ENCODE peak calls at places on chromosomes 16 and 17, in six cellular contexts. One of them, this sample, is unnamed.

GRCh38 chr17:31690118-31690517 is 168.9 kb downstream of the COPRS start:
- DNase-seq in fibroblast of the conjunctiva: no peak
- DNase-seq in stomach: no peak
- DNase-seq in pons: no peak
- DNase-seq in fibroblast of pulmonary artery: no peak
- DNase-seq in GM10248: no peak
- DNase-seq in this sample: no peak

GRCh38 chr17:65297916-65298315 is 160.7 kb downstream of the RGS9 start:
- DNase-seq in fibroblast of the conjunctiva: no peak
- DNase-seq in fibroblast of pulmonary artery: no peak
- DNase-seq in pons: no peak
- DNase-seq in stomach: no peak
- DNase-seq in GM10248: no peak
- DNase-seq in this sample: no peak

GRCh38 chr16:86819523-86819887 is 241.2 kb downstream of the FOXL1 start:
- DNase-seq in fibroblast of pulmonary artery: no peak
- DNase-seq in fibroblast of the conjunctiva: no peak
- DNase-seq in pons: no peak
- DNase-seq in stomach: no peak
- DNase-seq in GM10248: no peak
- DNase-seq in this sample: no peak

GRCh38 chr17:76697702-76698465 is 12.9 kb downstream of the MXRA7 start:
- DNase-seq in fibroblast of pulmonary artery: peak
- DNase-seq in stomach: no peak
- DNase-seq in GM10248: no peak
- DNase-seq in fibroblast of the conjunctiva: no peak
- DNase-seq in pons: no peak
- DNase-seq in this sample: peak

GRCh38 chr17:34542700-34543336 is 36.6 kb upstream of the TMEM132E start:
- DNase-seq in fibroblast of the conjunctiva: no peak
- DNase-seq in stomach: peak
- DNase-seq in fibroblast of pulmonary artery: peak
- DNase-seq in pons: peak
- DNase-seq in GM10248: peak
- DNase-seq in this sample: peak

GRCh38 chr17:80264048-80264792 is 3.6 kb downstream of the RNF213 start:
- DNase-seq in GM10248: no peak
- DNase-seq in pons: peak
- DNase-seq in stomach: peak
- DNase-seq in fibroblast of pulmonary artery: no peak
- DNase-seq in fibroblast of the conjunctiva: no peak
- DNase-seq in this sample: no peak

GRCh38 chr17:82984751-82985435 is 94.5 kb upstream of the METRNL start:
- DNase-seq in GM10248: no peak
- DNase-seq in stomach: no peak
- DNase-seq in pons: no peak
- DNase-seq in fibroblast of the conjunctiva: no peak
- DNase-seq in fibroblast of pulmonary artery: no peak
- DNase-seq in this sample: no peak

GRCh38 chr17:19728114-19728495 is 11.7 kb upstream of the SLC47A2 start:
- DNase-seq in pons: peak
- DNase-seq in fibroblast of pulmonary artery: peak
- DNase-seq in stomach: peak
- DNase-seq in fibroblast of the conjunctiva: peak
- DNase-seq in GM10248: no peak
- DNase-seq in this sample: peak

GRCh38 chr17:28384281-28385036 is 13.0 kb downstream of the SARM1 start:
- DNase-seq in stomach: peak
- DNase-seq in fibroblast of the conjunctiva: no peak
- DNase-seq in pons: no peak
- DNase-seq in fibroblast of pulmonary artery: no peak
- DNase-seq in GM10248: peak
- DNase-seq in this sample: no peak

GRCh38 chr16:56190903-56191806 is at the start of gene GNAO1:
- DNase-seq in fibroblast of pulmonary artery: peak
- DNase-seq in stomach: peak
- DNase-seq in GM10248: peak
- DNase-seq in fibroblast of the conjunctiva: peak
- DNase-seq in pons: peak
- DNase-seq in this sample: peak

GRCh38 chr17:82231312-82231561 is 2.4 kb downstream of the SLC16A3 start:
- DNase-seq in fibroblast of the conjunctiva: no peak
- DNase-seq in pons: no peak
- DNase-seq in GM10248: no peak
- DNase-seq in stomach: no peak
- DNase-seq in fibroblast of pulmonary artery: no peak
- DNase-seq in this sample: no peak

GRCh38 chr17:78774956-78775571 is 7.0 kb downstream of the CYTH1 start:
- DNase-seq in fibroblast of the conjunctiva: no peak
- DNase-seq in pons: peak
- DNase-seq in GM10248: no peak
- DNase-seq in fibroblast of pulmonary artery: no peak
- DNase-seq in stomach: no peak
- DNase-seq in this sample: no peak

GRCh38 chr17:35313875-35314409 is 59.5 kb downstream of the SLFN11 start:
- DNase-seq in stomach: no peak
- DNase-seq in fibroblast of the conjunctiva: no peak
- DNase-seq in GM10248: peak
- DNase-seq in fibroblast of pulmonary artery: no peak
- DNase-seq in pons: no peak
- DNase-seq in this sample: no peak

GRCh38 chr16:22726868-22727267 is 87.1 kb upstream of the HS3ST2 start:
- DNase-seq in fibroblast of pulmonary artery: no peak
- DNase-seq in stomach: no peak
- DNase-seq in pons: no peak
- DNase-seq in fibroblast of the conjunctiva: no peak
- DNase-seq in GM10248: no peak
- DNase-seq in this sample: no peak

GRCh38 chr17:3993493-3994220 is 29.4 kb upstream of the ATP2A3 start:
- DNase-seq in stomach: no peak
- DNase-seq in GM10248: peak
- DNase-seq in pons: no peak
- DNase-seq in fibroblast of the conjunctiva: no peak
- DNase-seq in fibroblast of pulmonary artery: no peak
- DNase-seq in this sample: no peak

GRCh38 chr16:17723735-17724134 is 253.0 kb upstream of the XYLT1 start:
- DNase-seq in fibroblast of pulmonary artery: no peak
- DNase-seq in stomach: no peak
- DNase-seq in fibroblast of the conjunctiva: peak
- DNase-seq in GM10248: no peak
- DNase-seq in pons: no peak
- DNase-seq in this sample: no peak

GRCh38 chr17:80082403-80083135 is 18.8 kb upstream of the GAA start:
- DNase-seq in fibroblast of the conjunctiva: peak
- DNase-seq in GM10248: peak
- DNase-seq in pons: peak
- DNase-seq in stomach: peak
- DNase-seq in fibroblast of pulmonary artery: peak
- DNase-seq in this sample: peak

GRCh38 chr16:57616241-57616640 is 12.2 kb upstream of the ADGRG1 start:
- DNase-seq in fibroblast of the conjunctiva: no peak
- DNase-seq in pons: no peak
- DNase-seq in fibroblast of pulmonary artery: no peak
- DNase-seq in GM10248: no peak
- DNase-seq in stomach: peak
- DNase-seq in this sample: no peak

GRCh38 chr16:89572478-89573205 is 2.9 kb upstream of the CPNE7 start:
- DNase-seq in stomach: no peak
- DNase-seq in pons: no peak
- DNase-seq in GM10248: no peak
- DNase-seq in fibroblast of the conjunctiva: no peak
- DNase-seq in fibroblast of pulmonary artery: no peak
- DNase-seq in this sample: no peak

GRCh38 chr16:30724641-30725464 is 23.4 kb upstream of the PHKG2 start:
- DNase-seq in GM10248: no peak
- DNase-seq in stomach: no peak
- DNase-seq in fibroblast of the conjunctiva: no peak
- DNase-seq in fibroblast of pulmonary artery: no peak
- DNase-seq in pons: peak
- DNase-seq in this sample: no peak

GRCh38 chr17:74631468-74632195 is 8.1 kb upstream of the CD300E start:
- DNase-seq in fibroblast of pulmonary artery: peak
- DNase-seq in GM10248: peak
- DNase-seq in stomach: no peak
- DNase-seq in fibroblast of the conjunctiva: no peak
- DNase-seq in pons: peak
- DNase-seq in this sample: no peak

GRCh38 chr17:64458756-64459155 is 9.8 kb downstream of the MILR1 start:
- DNase-seq in fibroblast of pulmonary artery: no peak
- DNase-seq in fibroblast of the conjunctiva: no peak
- DNase-seq in pons: no peak
- DNase-seq in stomach: no peak
- DNase-seq in GM10248: no peak
- DNase-seq in this sample: no peak

GRCh38 chr17:12619444-12620199 is 46.1 kb upstream of the MYOCD start:
- DNase-seq in pons: no peak
- DNase-seq in GM10248: no peak
- DNase-seq in fibroblast of pulmonary artery: no peak
- DNase-seq in stomach: no peak
- DNase-seq in fibroblast of the conjunctiva: peak
- DNase-seq in this sample: no peak